ENCODE peak calls at places on chromosomes 6 and 20, in seven cellular contexts. Y, F, K, C, W, E and U are unnamed samples.

GRCh38 chr20:35952480-35953410 is 1.6 kb downstream of the SCAND1 start:
- DNase-seq in Y (no peak), F (peak), K (peak), C (no peak), W (no peak), E (no peak), U (peak)

GRCh38 chr6:107618672-107619071 is 128.8 kb downstream of the SOBP start:
- DNase-seq in Y (no peak), F (no peak), K (no peak), C (no peak), W (peak), E (no peak), U (no peak)

GRCh38 chr6:12012231-12012565 is at the start of gene HIVEP1:
- DNase-seq in Y (no peak), F (no peak), K (no peak), C (peak), W (no peak), E (no peak), U (peak)

GRCh38 chr6:128515550-128516513 is 4.6 kb downstream of the PTPRK start:
- DNase-seq in Y (no peak), F (no peak), K (no peak), C (no peak), W (no peak), E (no peak), U (no peak)

GRCh38 chr6:135012764-135013163 is 41.9 kb downstream of the HBS1L start:
- DNase-seq in Y (no peak), F (no peak), K (no peak), C (no peak), W (no peak), E (no peak), U (no peak)

GRCh38 chr6:42104095-42104806 is 38.2 kb downstream of the C6orf132 start:
- DNase-seq in Y (peak), F (peak), K (peak), C (no peak), W (peak), E (no peak), U (no peak)

GRCh38 chr6:81562169-81562568 is 190.3 kb downstream of the TENT5A start:
- DNase-seq in Y (no peak), F (no peak), K (peak), C (no peak), W (no peak), E (peak), U (no peak)

GRCh38 chr6:75156186-75156878 is 49.5 kb downstream of the COL12A1 start:
- DNase-seq in Y (no peak), F (no peak), K (no peak), C (no peak), W (no peak), E (no peak), U (no peak)

GRCh38 chr6:138219398-138219797 is 1.1 kb upstream of the PBOV1 start:
- DNase-seq in Y (no peak), F (no peak), K (no peak), C (no peak), W (no peak), E (no peak), U (no peak)

GRCh38 chr6:157198425-157199279 is 124.7 kb downstream of the TMEM242 start:
- DNase-seq in Y (no peak), F (no peak), K (no peak), C (peak), W (no peak), E (no peak), U (peak)

GRCh38 chr20:41714030-41714429 is 95.9 kb upstream of the CHD6 start:
- DNase-seq in Y (no peak), F (no peak), K (no peak), C (no peak), W (no peak), E (no peak), U (no peak)

GRCh38 chr20:44967207-44967807 is 995 bp downstream of the STK4 start:
- DNase-seq in Y (no peak), F (no peak), K (peak), C (no peak), W (no peak), E (no peak), U (no peak)

GRCh38 chr6:3987576-3987975 is 91.4 kb downstream of the FAM217A start:
- DNase-seq in Y (no peak), F (no peak), K (no peak), C (no peak), W (no peak), E (no peak), U (no peak)

GRCh38 chr6:143513410-143513809 is 1.9 kb upstream of the FUCA2 start:
- DNase-seq in Y (no peak), F (peak), K (peak), C (peak), W (no peak), E (no peak), U (peak)

GRCh38 chr20:48619126-48620101 is 208.4 kb downstream of the PREX1 start:
- DNase-seq in Y (no peak), F (no peak), K (no peak), C (peak), W (no peak), E (no peak), U (no peak)

GRCh38 chr20:967796-968742 is 34.0 kb downstream of the RSPO4 start:
- DNase-seq in Y (no peak), F (peak), K (peak), C (peak), W (peak), E (peak), U (peak)

GRCh38 chr6:20487669-20488375 is 46.4 kb upstream of the CDKAL1 start:
- DNase-seq in Y (no peak), F (no peak), K (no peak), C (no peak), W (no peak), E (no peak), U (no peak)

GRCh38 chr6:141203902-141204575 is 928.7 kb upstream of the GJE1 start:
- DNase-seq in Y (no peak), F (no peak), K (no peak), C (no peak), W (no peak), E (no peak), U (no peak)

GRCh38 chr6:53813801-53814200 is 19.0 kb downstream of the LRRC1 start:
- DNase-seq in Y (no peak), F (no peak), K (no peak), C (no peak), W (no peak), E (no peak), U (no peak)

GRCh38 chr20:35698298-35699126 is 640 bp downstream of the NFS1 start:
- DNase-seq in Y (no peak), F (peak), K (no peak), C (peak), W (no peak), E (no peak), U (no peak)

GRCh38 chr20:46893051-46893450 is 1.6 kb upstream of the EYA2 start:
- DNase-seq in Y (no peak), F (no peak), K (no peak), C (no peak), W (no peak), E (no peak), U (no peak)

GRCh38 chr6:75494290-75494689 is 690 bp upstream of the FILIP1 start:
- DNase-seq in Y (no peak), F (no peak), K (no peak), C (no peak), W (no peak), E (no peak), U (no peak)

GRCh38 chr20:46954490-46955038 is 59.9 kb downstream of the EYA2 start:
- DNase-seq in Y (no peak), F (no peak), K (no peak), C (no peak), W (no peak), E (no peak), U (peak)

GRCh38 chr6:111520519-111520918 is 37.5 kb upstream of the REV3L start:
- DNase-seq in Y (no peak), F (no peak), K (no peak), C (no peak), W (no peak), E (no peak), U (no peak)

GRCh38 chr20:54058420-54059139 is 11.8 kb downstream of the BCAS1 start:
- DNase-seq in Y (no peak), F (no peak), K (no peak), C (no peak), W (no peak), E (no peak), U (no peak)

GRCh38 chr6:103139377-103139776 is 1720.3 kb downstream of the HACE1 start:
- DNase-seq in Y (no peak), F (no peak), K (no peak), C (no peak), W (no peak), E (no peak), U (no peak)

GRCh38 chr20:48728042-48728837 is 99.6 kb downstream of the PREX1 start:
- DNase-seq in Y (no peak), F (no peak), K (no peak), C (no peak), W (no peak), E (no peak), U (no peak)

GRCh38 chr6:140602431-140602836 is 1228.0 kb upstream of the CITED2 start:
- DNase-seq in Y (no peak), F (no peak), K (no peak), C (no peak), W (no peak), E (no peak), U (no peak)

GRCh38 chr6:93828553-93828952 is 409.2 kb upstream of the EPHA7 start:
- DNase-seq in Y (no peak), F (no peak), K (no peak), C (no peak), W (no peak), E (no peak), U (no peak)

GRCh38 chr6:139846538-139847321 is 472.3 kb upstream of the CITED2 start:
- DNase-seq in Y (peak), F (no peak), K (no peak), C (no peak), W (no peak), E (no peak), U (no peak)

GRCh38 chr6:37525460-37526357 is 26.0 kb upstream of the CCDC167 start:
- DNase-seq in Y (no peak), F (peak), K (no peak), C (peak), W (no peak), E (no peak), U (peak)

GRCh38 chr6:158560787-158561246 is 926 bp downstream of the TMEM181 start:
- DNase-seq in Y (no peak), F (no peak), K (no peak), C (peak), W (no peak), E (no peak), U (no peak)
- TF ChIP-seq JUND in Y (no peak), F (no peak), K (no peak), C (no peak), W (no peak), E (no peak), U (no peak)

GRCh38 chr6:109690740-109691687 is at the start of the genes AK9 and FIG4:
- DNase-seq in Y (peak), F (peak), K (peak), C (peak), W (peak), E (peak), U (peak)

GRCh38 chr6:109686566-109686965 is 4.4 kb downstream of the AK9 start:
- DNase-seq in Y (no peak), F (no peak), K (no peak), C (no peak), W (no peak), E (no peak), U (no peak)

GRCh38 chr6:109690373-109690739 is 646 bp downstream of the AK9 start:
- DNase-seq in Y (peak), F (peak), K (peak), C (peak), W (no peak), E (no peak), U (peak)

GRCh38 chr6:109693128-109693527 is 2.0 kb downstream of the FIG4 start:
- DNase-seq in Y (no peak), F (no peak), K (no peak), C (no peak), W (no peak), E (no peak), U (no peak)

GRCh38 chr6:109687271-109687721 is 3.7 kb downstream of the AK9 start:
- DNase-seq in Y (no peak), F (no peak), K (no peak), C (no peak), W (no peak), E (no peak), U (no peak)
- TF ChIP-seq JUND in Y (no peak), F (peak), K (no peak), C (no peak), W (no peak), E (no peak), U (no peak)

DNA sequence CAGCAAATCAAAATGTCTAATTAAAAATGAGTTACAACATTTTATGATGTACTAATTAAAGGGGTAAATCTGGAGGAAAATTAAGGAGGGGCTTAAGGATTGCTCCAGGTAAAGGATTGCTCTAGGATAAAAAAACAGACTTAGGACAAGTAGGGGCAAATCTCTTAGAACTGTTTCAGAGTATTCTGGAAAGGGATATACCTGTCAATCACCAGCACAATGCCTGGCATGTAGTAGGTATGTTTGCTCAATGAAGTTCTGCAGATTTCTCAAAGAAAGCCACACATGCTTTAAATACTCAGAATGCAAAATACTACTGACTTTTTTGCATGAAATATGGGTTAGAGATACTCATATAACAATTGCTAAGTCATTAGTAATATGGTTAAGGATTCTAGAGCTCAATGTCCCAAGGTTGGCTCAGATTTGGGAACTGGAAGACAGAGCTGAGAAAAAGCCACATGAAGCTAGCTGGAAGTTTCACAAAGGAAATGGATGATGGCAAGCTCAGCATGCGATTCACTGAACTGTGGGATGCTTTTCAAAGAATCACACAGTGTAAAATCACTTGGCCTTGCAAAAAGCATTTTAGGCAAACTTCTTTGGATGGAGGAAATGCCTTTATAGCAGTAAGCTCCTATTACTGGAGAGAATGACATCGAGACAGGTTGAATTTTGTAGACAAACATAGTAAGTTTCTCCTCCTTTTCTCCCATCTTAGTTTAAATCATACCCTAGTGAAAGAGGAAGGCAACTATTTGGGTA is 72.8 kb downstream of the MAP3K5 start:
- DNase-seq in Y (no peak), F (no peak), K (no peak), C (no peak), W (peak), E (no peak), U (no peak)
- TF ChIP-seq JUND in Y (no peak), F (no peak), K (no peak), C (no peak), W (no peak), E (no peak), U (no peak)

DNA sequence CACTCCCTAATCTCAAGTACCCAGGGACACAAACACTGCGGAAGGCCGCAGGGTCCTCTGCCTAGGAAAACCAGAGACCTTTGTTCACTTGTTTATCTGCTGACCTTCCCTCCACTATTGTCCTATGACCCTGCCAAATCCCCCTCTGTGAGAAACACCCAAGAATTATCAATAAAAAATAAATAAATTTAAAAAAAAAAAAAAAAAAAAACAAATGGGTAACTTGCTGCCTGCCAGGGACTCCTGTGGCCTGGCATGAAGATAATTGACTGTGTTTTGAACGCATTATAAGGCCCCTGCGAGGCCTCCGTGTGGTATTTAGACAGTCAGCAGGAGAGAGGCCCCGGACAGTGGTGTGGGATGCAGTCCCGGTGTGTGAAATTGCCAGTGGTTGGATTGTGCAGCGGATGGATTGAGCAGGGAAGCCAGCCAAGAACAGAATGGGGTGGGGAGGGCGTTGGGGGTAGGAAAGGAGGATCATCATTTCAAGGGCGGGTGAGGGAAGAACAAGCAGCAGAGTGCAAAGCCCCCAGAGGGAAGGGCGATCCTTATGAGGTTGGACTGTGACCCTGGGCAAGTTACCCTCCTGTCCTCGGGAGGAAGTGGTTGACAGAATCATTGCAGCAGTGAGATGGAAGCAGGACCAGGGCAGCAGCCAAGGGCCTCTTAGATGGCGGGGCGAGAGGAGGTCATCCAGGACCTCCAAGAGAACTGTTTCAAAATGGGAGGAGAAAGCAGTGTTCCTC is 43.3 kb downstream of the PPARD start:
- DNase-seq in Y (no peak), F (peak), K (peak), C (no peak), W (no peak), E (no peak), U (no peak)
- TF ChIP-seq JUND in Y (no peak), F (no peak), K (no peak), C (no peak), W (no peak), E (no peak), U (no peak)